ENCODE peak calls at places on chromosomes 11 and 22, in six cellular contexts. E is H9, K is IMR-90, X is mesenchymal stem cell, W is H1, A is trophoblast cell. D is an unnamed sample.

GRCh38 chr11:83006877-83007330 is 64.8 kb downstream of the RAB30 start:
- DNase-seq in W (no peak), K (no peak), X (no peak), E (no peak), A (no peak), D (no peak)

GRCh38 chr11:16982256-16982671 is 31.9 kb downstream of the PLEKHA7 start:
- DNase-seq in K (no peak), W (no peak), A (peak; percentile 30), X (no peak), E (no peak), D (no peak)

GRCh38 chr22:30602049-30602448 is 4.9 kb upstream of the TCN2 start:
- DNase-seq in E (peak; percentile 44), A (no peak), X (peak; percentile 41), W (no peak), K (peak; percentile 43), D (no peak)

GRCh38 chr11:63997104-63997700 is 11.0 kb downstream of the OTUB1 start:
- DNase-seq in W (no peak), K (no peak), A (no peak), X (no peak), E (no peak), D (no peak)

GRCh38 chr11:126476977-126477376 is 121.5 kb downstream of the ST3GAL4 start:
- DNase-seq in E (no peak), A (no peak), W (no peak), X (no peak), K (no peak), D (no peak)

GRCh38 chr11:123451183-123451907 is 21.3 kb downstream of the GRAMD1B start:
- DNase-seq in E (no peak), K (no peak), X (no peak), A (no peak), W (no peak), D (no peak)

GRCh38 chr11:45592581-45592980 is 72.8 kb downstream of the CHST1 start:
- DNase-seq in A (no peak), W (no peak), K (no peak), E (no peak), X (no peak), D (no peak)

GRCh38 chr22:30251661-30252226 is 5.2 kb upstream of the LIF start:
- DNase-seq in E (no peak), W (no peak), X (peak; percentile 56), A (no peak), K (peak; percentile 82), D (no peak)

GRCh38 chr22:35971418-35972119 is 57.1 kb downstream of the RBFOX2 start:
- DNase-seq in E (no peak), K (peak; percentile 93), W (no peak), A (no peak), X (peak; percentile 87), D (no peak)

GRCh38 chr11:87722756-87723599 is 452.3 kb downstream of the RAB38 start:
- DNase-seq in K (peak; percentile 2), W (peak; percentile 66), A (no peak), X (no peak), E (peak; percentile 56), D (no peak)

GRCh38 chr22:36692280-36692679 is 11.3 kb downstream of the CACNG2 start:
- DNase-seq in K (no peak), E (no peak), X (no peak), W (no peak), A (no peak), D (no peak)

GRCh38 chr22:43426816-43427215 is 15.0 kb downstream of the MPPED1 start:
- DNase-seq in X (no peak), W (no peak), A (no peak), E (no peak), K (no peak), D (no peak)
- H4K91ac ChIP-seq in X (no peak overlapping the region), W (no peak overlapping the region), A (no peak overlapping the region), E (no peak overlapping the region), K (no peak overlapping the region), D (no peak overlapping the region)

GRCh38 chr11:111674941-111675340 is 72.7 kb downstream of the SIK2 start:
- DNase-seq in K (peak; percentile 25), X (no peak), W (no peak), E (no peak), A (no peak), D (no peak)
- H4K91ac ChIP-seq in K (no peak overlapping the region), X (no peak overlapping the region), W (no peak overlapping the region), E (no peak overlapping the region), A (no peak overlapping the region), D (no peak overlapping the region)

DNA sequence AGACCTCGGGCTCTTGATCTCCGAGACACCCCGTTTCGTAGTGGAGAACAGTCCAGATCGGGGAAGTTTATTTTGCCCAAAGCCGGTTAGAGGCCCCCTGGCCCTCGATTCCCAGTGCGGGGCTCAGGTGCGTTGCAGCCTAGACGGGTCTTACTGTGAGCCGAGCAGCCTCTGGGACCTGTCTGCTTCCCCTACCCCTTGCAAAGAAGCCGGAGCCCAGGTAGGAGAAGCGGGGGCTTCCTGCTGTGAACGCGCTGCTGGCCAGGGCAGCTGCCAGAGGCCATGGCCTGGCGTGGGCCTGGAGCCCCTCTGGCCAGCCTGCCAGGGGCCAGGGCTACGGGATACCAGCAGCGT is 619 bp downstream of the TSPO start:
- DNase-seq in K (no peak), E (no peak), X (no peak), A (no peak), W (peak; percentile 66), D (no peak)
- H4K91ac ChIP-seq in K (peak overlapping the region; percentile 76), E (no peak overlapping the region), X (peak overlapping the region; percentile 53), A (peak overlapping the region; percentile 38), W (peak overlapping the region; percentile 40), D (no peak overlapping the region)

GRCh38 chr11:99489561-99489960 is 468.8 kb downstream of the CNTN5 start:
- DNase-seq in A (no peak), W (no peak), E (no peak), K (peak; percentile 4), X (no peak), D (no peak)
- H4K91ac ChIP-seq in A (no peak overlapping the region), W (no peak overlapping the region), E (no peak overlapping the region), K (no peak overlapping the region), X (no peak overlapping the region), D (no peak overlapping the region)

GRCh38 chr11:35288311-35288710 is 131.0 kb downstream of the SLC1A2 start:
- DNase-seq in X (no peak), A (no peak), W (no peak), E (no peak), K (no peak), D (no peak)

GRCh38 chr11:35285471-35285870 is 133.9 kb downstream of the SLC1A2 start:
- DNase-seq in X (no peak), K (no peak), W (no peak), A (no peak), E (no peak), D (no peak)

GRCh38 chr11:35288817-35289541 is 130.4 kb downstream of the SLC1A2 start:
- DNase-seq in A (no peak), K (peak; percentile 80), X (peak; percentile 85), E (no peak), W (no peak), D (no peak)

GRCh38 chr11:35287491-35287890 is 131.9 kb downstream of the SLC1A2 start:
- DNase-seq in E (no peak), A (no peak), K (no peak), X (no peak), W (no peak), D (no peak)

DNA sequence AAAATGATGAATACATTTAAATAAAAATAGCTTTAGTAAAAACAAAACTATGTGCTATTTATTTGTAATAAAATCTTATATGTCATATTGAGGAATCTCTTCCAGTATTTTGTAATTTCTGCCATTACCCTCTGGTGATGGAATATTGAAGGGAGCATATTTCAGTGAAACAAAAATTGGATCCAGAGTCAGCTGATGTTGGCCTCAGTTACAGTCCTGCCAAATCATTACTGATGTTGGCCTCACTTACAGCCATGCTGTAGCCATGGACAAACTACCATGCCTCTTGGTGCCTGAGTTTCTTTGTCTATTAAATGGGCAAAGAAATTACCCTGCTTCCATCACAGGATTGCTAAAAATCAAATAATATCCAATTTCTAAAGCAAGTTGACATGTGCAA is 133.2 kb downstream of the SLC1A2 start:
- DNase-seq in W (no peak), K (no peak), A (no peak), X (no peak), E (no peak), D (no peak)
- H4K91ac ChIP-seq in W (no peak overlapping the region), K (no peak overlapping the region), A (no peak overlapping the region), X (no peak overlapping the region), E (no peak overlapping the region), D (no peak overlapping the region)

GRCh38 chr11:65297026-65297667 is 17.5 kb upstream of the CDC42EP2 start:
- DNase-seq in K (no peak), X (no peak), A (no peak), W (no peak), E (no peak), D (no peak)
- H4K91ac ChIP-seq in K (peak overlapping the region; percentile 77), X (peak overlapping the region; percentile 73), A (no peak overlapping the region), W (no peak overlapping the region), E (no peak overlapping the region), D (no peak overlapping the region)

GRCh38 chr11:97617031-97617430 is 1227.2 kb downstream of the JRKL start:
- DNase-seq in X (no peak), A (no peak), W (no peak), K (no peak), E (no peak), D (no peak)

GRCh38 chr11:97621282-97621681 is 1231.5 kb downstream of the JRKL start:
- DNase-seq in W (no peak), E (no peak), A (no peak), X (no peak), K (no peak), D (no peak)

GRCh38 chr11:97615541-97615940 is 1225.7 kb downstream of the JRKL start:
- DNase-seq in K (no peak), W (no peak), A (no peak), X (no peak), E (no peak), D (no peak)

GRCh38 chr11:97622795-97623194 is 1233.0 kb downstream of the JRKL start:
- DNase-seq in A (no peak), K (no peak), W (no peak), X (peak; percentile 28), E (no peak), D (no peak)

DNA sequence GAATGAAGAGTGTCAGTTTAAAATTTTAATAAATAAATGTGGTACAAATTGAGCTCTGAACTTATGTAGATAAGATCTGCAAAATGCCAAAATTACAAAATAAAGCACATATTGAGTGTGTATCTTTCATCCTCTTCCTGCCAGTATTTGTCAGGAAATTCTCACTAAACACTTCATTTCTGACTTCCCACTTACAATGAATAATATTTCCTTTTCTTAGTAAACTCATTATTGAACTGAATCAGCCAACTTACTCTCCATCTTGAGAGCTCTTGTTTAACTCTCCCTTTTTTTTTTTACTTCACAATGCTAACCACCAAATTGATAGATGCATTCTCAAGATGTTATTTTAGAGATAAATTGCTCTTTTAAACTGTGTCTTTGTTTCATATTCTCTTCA is 1230.2 kb downstream of the JRKL start:
- DNase-seq in W (no peak), A (no peak), K (no peak), X (no peak), E (no peak), D (no peak)
- H4K91ac ChIP-seq in W (no peak overlapping the region), A (no peak overlapping the region), K (no peak overlapping the region), X (no peak overlapping the region), E (no peak overlapping the region), D (no peak overlapping the region)

GRCh38 chr11:67500818-67501584 is 4.2 kb downstream of the PITPNM1 start:
- DNase-seq in X (no peak), A (no peak), E (no peak), W (no peak), K (no peak), D (no peak)
- H4K91ac ChIP-seq in X (no peak overlapping the region), A (no peak overlapping the region), E (no peak overlapping the region), W (no peak overlapping the region), K (no peak overlapping the region), D (no peak overlapping the region)